ENCODE peak calls at places on chromosome 9, in four cellular contexts. H, W, E and M are unnamed samples.

GRCh38 chr9:114124138-114124537 is 25.0 kb upstream of the KIF12 start:
- DNase-seq in W (no peak), H (no peak), E (no peak), M (no peak)

GRCh38 chr9:133763272-133764183 is 25.4 kb upstream of the SARDH start:
- DNase-seq in E (no peak), H (no peak), W (no peak), M (peak)

GRCh38 chr9:134620751-134621557 is 20.6 kb upstream of the COL5A1 start:
- DNase-seq in W (no peak), H (no peak), E (no peak), M (no peak)

GRCh38 chr9:130417602-130418001 is 27.2 kb upstream of the ASS1 start:
- DNase-seq in W (no peak), E (no peak), H (no peak), M (no peak)

GRCh38 chr9:122112238-122112637 is 19.1 kb upstream of the TTLL11 start:
- DNase-seq in H (no peak), E (no peak), W (no peak), M (no peak)

GRCh38 chr9:114046237-114046755 is 31.8 kb downstream of the AMBP start:
- DNase-seq in E (no peak), W (no peak), H (no peak), M (no peak)

GRCh38 chr9:129487658-129488483 is 133.0 kb downstream of the C9orf50 start:
- DNase-seq in E (peak), H (peak), W (peak), M (no peak)

GRCh38 chr9:75142208-75142607 is 53.9 kb downstream of the OSTF1 start:
- DNase-seq in H (no peak), E (no peak), W (no peak), M (no peak)

GRCh38 chr9:135949666-135950134 is 11.5 kb downstream of the UBAC1 start:
- DNase-seq in W (no peak), E (no peak), H (no peak), M (no peak)

GRCh38 chr9:119961774-119962408 is 592.7 kb upstream of the BRINP1 start:
- DNase-seq in W (peak), E (no peak), H (peak), M (no peak)

GRCh38 chr9:114339130-114339908 is 9.7 kb downstream of the ORM2 start:
- DNase-seq in W (peak), H (no peak), E (peak), M (peak)

GRCh38 chr9:122370869-122371467 is at the start of gene PTGS1:
- DNase-seq in W (peak), E (no peak), H (peak), M (no peak)

GRCh38 chr9:74379718-74380117 is 117.4 kb upstream of the RORB start:
- DNase-seq in E (no peak), H (peak), W (peak), M (no peak)

GRCh38 chr9:114484854-114485443 is 20.3 kb downstream of the WHRN start:
- DNase-seq in W (no peak), E (no peak), H (no peak), M (peak)

GRCh38 chr9:469672-470040 is 255.0 kb downstream of the DOCK8 start:
- DNase-seq in E (no peak), W (peak), H (no peak), M (no peak)

GRCh38 chr9:6567140-6567591 is 78.4 kb downstream of the GLDC start:
- DNase-seq in H (no peak), E (no peak), W (no peak), M (peak)

GRCh38 chr9:30688801-30689200 is 1695.6 kb upstream of the ACO1 start:
- DNase-seq in H (no peak), E (no peak), W (no peak), M (no peak)

GRCh38 chr9:129703667-129704355 is 38.4 kb downstream of the PRRX2 start:
- DNase-seq in H (no peak), W (no peak), E (no peak), M (no peak)

GRCh38 chr9:126556560-126557250 is 57.0 kb upstream of the LMX1B start:
- DNase-seq in H (no peak), E (no peak), W (no peak), M (no peak)

GRCh38 chr9:108184941-108185340 is 670.8 kb downstream of the ACTL7B start:
- DNase-seq in E (no peak), H (no peak), W (no peak), M (no peak)

GRCh38 chr9:127011772-127012171 is 97.2 kb downstream of the RALGPS1 start:
- DNase-seq in W (no peak), H (no peak), E (no peak), M (no peak)

GRCh38 chr9:135661801-135662560 is 1.1 kb upstream of the LCN9 start:
- DNase-seq in E (no peak), W (no peak), H (no peak), M (no peak)

GRCh38 chr9:121917375-121918335 is 175.5 kb downstream of the TTLL11 start:
- DNase-seq in H (no peak), W (no peak), E (no peak), M (no peak)

GRCh38 chr9:134469041-134469875 is 143.0 kb downstream of the RXRA start:
- DNase-seq in H (no peak), W (no peak), E (no peak), M (no peak)

GRCh38 chr9:22119537-22120167 is 110.5 kb upstream of the CDKN2B start:
- DNase-seq in W (no peak), E (no peak), H (no peak), M (peak)

GRCh38 chr9:137077758-137078693 is 709 bp downstream of the UAP1L1 start:
- DNase-seq in H (no peak), E (no peak), W (no peak), M (peak)

GRCh38 chr9:107883496-107884120 is 394.0 kb upstream of the KLF4 start:
- DNase-seq in W (no peak), H (no peak), E (no peak), M (no peak)

GRCh38 chr9:35616681-35617459 is 1.3 kb downstream of the CD72 start:
- DNase-seq in W (peak), H (no peak), E (peak), M (peak)

GRCh38 chr9:89356782-89357181 is 38.5 kb downstream of the SECISBP2 start:
- DNase-seq in E (no peak), H (no peak), W (no peak), M (no peak)

GRCh38 chr9:5587024-5587423 is 41.9 kb upstream of the RIC1 start:
- DNase-seq in W (no peak), H (no peak), E (no peak), M (no peak)

GRCh38 chr9:94824913-94825619 is 98.6 kb downstream of the AOPEP start:
- DNase-seq in H (no peak), E (no peak), W (no peak), M (no peak)

GRCh38 chr9:75186767-75187380 is 98.6 kb downstream of the OSTF1 start:
- DNase-seq in H (no peak), E (no peak), W (no peak), M (no peak)

GRCh38 chr9:137276757-137277328 is 683 bp upstream of the TOR4A start:
- DNase-seq in E (no peak), W (peak), H (no peak), M (no peak)

GRCh38 chr9:134503301-134504105 is 138.1 kb upstream of the COL5A1 start:
- DNase-seq in W (no peak), H (no peak), E (no peak), M (no peak)

GRCh38 chr9:129665008-129665771 is at the start of gene PRRX2:
- DNase-seq in W (peak), E (no peak), H (no peak), M (peak)

GRCh38 chr9:126436545-126437269 is 110.1 kb downstream of the MVB12B start:
- DNase-seq in W (no peak), H (no peak), E (no peak), M (no peak)

GRCh38 chr9:87676976-87677775 is 48.7 kb upstream of the CTSL start:
- DNase-seq in E (no peak), W (no peak), H (no peak), M (no peak)